ENCODE peak calls at places on chromosomes 2 and 18, in five cellular contexts. E is spleen, H is HCT116, P is thyroid gland, R is ovary. C is an unnamed sample.

GRCh38 chr2:231900486-231900942 is 25.7 kb downstream of the NPPC start:
- DNase-seq in E (peak; percentile 92), H (peak; percentile 83), P (peak; percentile 45), R (peak; percentile 29), C (peak; percentile 54)

GRCh38 chr2:240637116-240637900 is 12.0 kb downstream of the GPR35 start:
- DNase-seq in E (peak; percentile 57), H (no peak), P (no peak), R (peak; percentile 7), C (no peak)

GRCh38 chr2:150924862-150925261 is 336.8 kb downstream of the RBM43 start:
- DNase-seq in E (no peak), H (no peak), P (no peak), R (no peak), C (no peak)

GRCh38 chr2:71327916-71328315 is 3.7 kb upstream of the ZNF638 start:
- DNase-seq in E (no peak), H (no peak), P (no peak), R (no peak), C (no peak)

GRCh38 chr2:235665656-235666239 is 171.9 kb downstream of the AGAP1 start:
- DNase-seq in E (no peak), H (no peak), P (no peak), R (peak; percentile 34), C (no peak)

GRCh38 chr2:215880970-215881369 is 132.4 kb downstream of the MREG start:
- DNase-seq in E (no peak), H (no peak), P (no peak), R (no peak), C (no peak)

GRCh38 chr2:40844353-40845277 is 392.7 kb upstream of the SLC8A1 start:
- DNase-seq in E (no peak), H (no peak), P (no peak), R (no peak), C (no peak)

GRCh38 chr2:203804070-203804469 is 63.5 kb upstream of the CTLA4 start:
- DNase-seq in E (no peak), H (no peak), P (no peak), R (no peak), C (no peak)

GRCh38 chr2:30208453-30208852 is 22.9 kb upstream of the LBH start:
- DNase-seq in E (no peak), H (peak; percentile 47), P (peak; percentile 72), R (peak; percentile 79), C (peak; percentile 50)

GRCh38 chr2:242022550-242023290 is 153.2 kb downstream of the RTP5 start:
- DNase-seq in E (peak; percentile 27), H (no peak), P (no peak), R (no peak), C (no peak)

GRCh38 chr2:109318150-109318948 is 189.3 kb downstream of the SH3RF3 start:
- DNase-seq in E (no peak), H (no peak), P (peak; percentile 32), R (peak; percentile 82), C (no peak)

GRCh38 chr2:40483590-40483989 is 31.7 kb upstream of the SLC8A1 start:
- DNase-seq in E (no peak), H (no peak), P (no peak), R (no peak), C (no peak)

GRCh38 chr2:68031546-68032160 is 31.2 kb downstream of the C1D start:
- DNase-seq in E (no peak), H (peak; percentile 32), P (no peak), R (no peak), C (no peak)

GRCh38 chr2:161166538-161167409 is 6.5 kb downstream of the TANK start:
- DNase-seq in E (no peak), H (peak; percentile 60), P (no peak), R (no peak), C (no peak)

GRCh38 chr2:65351948-65352595 is 80.3 kb downstream of the SPRED2 start:
- DNase-seq in E (no peak), H (no peak), P (no peak), R (no peak), C (no peak)

GRCh38 chr2:204000446-204000845 is 63.9 kb downstream of the ICOS start:
- DNase-seq in E (no peak), H (no peak), P (no peak), R (no peak), C (no peak)

GRCh38 chr2:226234187-226234586 is 565.4 kb downstream of the IRS1 start:
- DNase-seq in E (no peak), H (no peak), P (no peak), R (no peak), C (no peak)

GRCh38 chr2:236862526-236862925 is 223.2 kb upstream of the COPS8 start:
- DNase-seq in E (no peak), H (no peak), P (no peak), R (no peak), C (no peak)

GRCh38 chr2:90069290-90069894 is 1377.9 kb downstream of the RPIA start:
- DNase-seq in E (no peak), H (no peak), P (peak; percentile 27), R (no peak), C (no peak)

GRCh38 chr2:212213191-212213590 is 325.4 kb downstream of the ERBB4 start:
- DNase-seq in E (no peak), H (no peak), P (no peak), R (no peak), C (no peak)

GRCh38 chr2:3864943-3865664 is 161.7 kb downstream of the DCDC2C start:
- DNase-seq in E (no peak), H (no peak), P (no peak), R (no peak), C (no peak)

GRCh38 chr2:171086352-171087290 is 74.1 kb downstream of the TLK1 start:
- DNase-seq in E (no peak), H (peak; percentile 19), P (peak; percentile 34), R (no peak), C (no peak)

GRCh38 chr2:106572541-106573148 is 85.5 kb downstream of the CD8B2 start:
- DNase-seq in E (no peak), H (peak; percentile 15), P (no peak), R (no peak), C (no peak)

GRCh38 chr2:50953021-50953420 is 78.9 kb downstream of the NRXN1 start:
- DNase-seq in E (no peak), H (peak; percentile 38), P (no peak), R (no peak), C (no peak)

GRCh38 chr2:60440761-60441160 is 112.7 kb downstream of the BCL11A start:
- DNase-seq in E (no peak), H (no peak), P (no peak), R (no peak), C (no peak)

GRCh38 chr2:37871453-37872191 is 53.5 kb upstream of the RMDN2 start:
- DNase-seq in E (no peak), H (no peak), P (no peak), R (no peak), C (no peak)
- H3K4me3 ChIP-seq in E (no peak overlapping the region), H (no peak overlapping the region), P (no peak overlapping the region), R (no peak overlapping the region), C (no peak overlapping the region)

DNA sequence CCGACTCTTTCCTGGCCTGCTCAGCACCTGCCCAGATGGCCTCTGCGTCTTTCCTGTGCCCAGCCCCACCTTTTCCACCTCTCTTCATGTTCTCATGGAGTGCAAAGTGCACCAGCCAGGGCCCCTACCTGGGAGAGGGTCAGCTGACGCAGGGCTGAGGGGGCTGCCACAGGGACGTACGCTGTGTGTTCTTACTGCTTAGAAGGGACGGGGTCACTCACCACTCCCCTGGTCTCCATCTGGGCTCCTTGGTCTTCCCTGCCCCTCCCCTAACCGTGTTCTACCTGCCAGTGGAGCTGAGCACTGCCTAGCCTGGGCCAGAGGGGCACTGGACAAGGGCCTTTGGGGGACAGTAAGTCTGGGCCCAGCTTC is 8.6 kb downstream of the ERFE start:
- DNase-seq in E (no peak), H (no peak), P (no peak), R (no peak), C (no peak)
- H3K27ac ChIP-seq in E (no peak overlapping the region), H (no peak overlapping the region), P (peak overlapping the region; percentile 29), R (no peak overlapping the region), C (peak overlapping the region; percentile 9)

GRCh38 chr18:71431689-71432088 is 1112.5 kb downstream of the CBLN2 start:
- DNase-seq in E (no peak), H (no peak), P (no peak), R (no peak), C (no peak)

GRCh38 chr18:71431171-71431570 is 1113.0 kb downstream of the CBLN2 start:
- DNase-seq in E (no peak), H (no peak), P (no peak), R (no peak), C (no peak)

GRCh38 chr18:71426441-71426840 is 1117.7 kb downstream of the CBLN2 start:
- DNase-seq in E (no peak), H (no peak), P (no peak), R (no peak), C (no peak)
- TF ChIP-seq CTCF in E (no peak), H (no peak), P (no peak), R (no peak), C (no peak)

GRCh38 chr2:54409752-54410151 is 46.4 kb upstream of the SPTBN1 start:
- DNase-seq in E (no peak), H (no peak), P (no peak), R (no peak), C (peak; percentile 58)
- H3K4me3 ChIP-seq in E (no peak overlapping the region), H (no peak overlapping the region), P (no peak overlapping the region), R (no peak overlapping the region), C (peak overlapping the region; percentile 19)

GRCh38 chr18:41655074-41655473 is 300.0 kb upstream of the PIK3C3 start:
- DNase-seq in E (no peak), H (no peak), P (no peak), R (no peak), C (no peak)
- H3K27ac ChIP-seq in E (no peak overlapping the region), H (no peak overlapping the region), P (no peak overlapping the region), R (no peak overlapping the region), C (no peak overlapping the region)

GRCh38 chr2:163887182-163887581 is 151.4 kb upstream of the FIGN start:
- DNase-seq in E (no peak), H (no peak), P (no peak), R (no peak), C (no peak)
- TF ChIP-seq CTCF in E (no peak), H (no peak), P (no peak), R (no peak), C (peak; percentile 41)

GRCh38 chr18:26722582-26722931 is 142.9 kb downstream of the AQP4 start:
- DNase-seq in E (no peak), H (no peak), P (peak; percentile 36), R (no peak), C (no peak)

GRCh38 chr18:26719909-26720308 is 145.6 kb downstream of the AQP4 start:
- DNase-seq in E (no peak), H (no peak), P (no peak), R (no peak), C (no peak)

GRCh38 chr18:26721876-26722581 is 143.5 kb downstream of the AQP4 start:
- DNase-seq in E (no peak), H (no peak), P (no peak), R (no peak), C (no peak)

GRCh38 chr18:26729439-26729838 is 136.1 kb downstream of the AQP4 start:
- DNase-seq in E (no peak), H (no peak), P (no peak), R (no peak), C (no peak)

DNA sequence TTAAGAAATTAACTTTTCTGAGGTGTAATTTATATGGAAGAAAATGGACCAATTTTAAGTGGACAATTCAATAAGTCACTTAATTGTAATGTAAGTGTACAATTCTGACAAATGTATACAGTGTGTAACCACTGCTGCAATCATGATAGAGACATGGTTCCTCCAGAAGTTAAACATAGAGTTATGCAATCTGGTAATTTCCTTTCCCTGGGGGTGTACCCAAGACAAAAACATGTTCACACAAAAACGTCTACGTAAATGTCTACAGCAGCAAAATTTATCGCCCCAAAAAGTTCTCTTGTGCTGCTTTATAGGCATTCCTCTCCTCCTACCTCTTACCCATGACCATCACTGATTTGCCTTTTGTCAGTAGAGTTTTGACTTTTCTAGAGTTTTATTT is 141.5 kb downstream of the AQP4 start:
- DNase-seq in E (no peak), H (no peak), P (no peak), R (no peak), C (no peak)
- H3K4me3 ChIP-seq in E (no peak overlapping the region), H (no peak overlapping the region), P (no peak overlapping the region), R (no peak overlapping the region), C (no peak overlapping the region)